ENCODE peak calls at places on chromosomes 13 and 19, in nine cellular contexts. B, U, A, Q, S, Z, D, N and R are unnamed samples.

GRCh38 chr19:49988433-49988832 is 27.5 kb upstream of the SIGLEC11 start:
- DNase-seq in Z (no peak), S (no peak), D (no peak), N (peak), Q (no peak), U (no peak), B (no peak), A (no peak), R (no peak)

GRCh38 chr19:58170860-58171259 is 12.0 kb upstream of the ZNF274 start:
- DNase-seq in U (peak), S (no peak), Q (no peak), A (no peak), Z (peak), D (no peak), N (peak), B (no peak), R (no peak)

GRCh38 chr13:32150794-32151193 is 119.2 kb downstream of the FRY start:
- DNase-seq in Z (peak), S (no peak), B (no peak), D (no peak), A (no peak), U (peak), Q (no peak), N (peak), R (no peak)

GRCh38 chr13:60572003-60572792 is 175.2 kb downstream of the TDRD3 start:
- DNase-seq in A (no peak), D (no peak), N (peak), S (no peak), U (peak), Z (peak), Q (no peak), B (no peak), R (no peak)

GRCh38 chr13:113813749-113814434 is 50.0 kb downstream of the GAS6 start:
- DNase-seq in A (no peak), B (no peak), D (no peak), U (peak), Z (peak), N (no peak), Q (no peak), S (no peak), R (no peak)

GRCh38 chr13:18232994-18233782 is 948.4 kb downstream of the TUBA3C start:
- DNase-seq in U (no peak), S (no peak), Z (no peak), Q (no peak), A (no peak), D (no peak), B (no peak), N (no peak), R (peak)

GRCh38 chr13:91544723-91545122 is 146.3 kb downstream of the GPC5 start:
- DNase-seq in N (no peak), Q (peak), Z (peak), A (no peak), B (peak), U (no peak), S (peak), D (no peak), R (no peak)

GRCh38 chr13:105389373-105389772 is 1146.1 kb downstream of the EFNB2 start:
- DNase-seq in S (no peak), Z (no peak), N (no peak), U (no peak), A (no peak), D (no peak), B (no peak), Q (no peak), R (no peak)

GRCh38 chr19:52542984-52543664 is 15.7 kb downstream of the ZNF808 start:
- DNase-seq in D (peak), Z (no peak), S (no peak), A (no peak), U (no peak), Q (no peak), N (peak), B (no peak), R (no peak)

GRCh38 chr13:110798595-110798994 is 85.1 kb downstream of the ING1 start:
- DNase-seq in Z (no peak), B (no peak), Q (no peak), U (no peak), D (no peak), S (no peak), A (no peak), N (no peak), R (no peak)

GRCh38 chr13:59710416-59710815 is 453.3 kb downstream of the DIAPH3 start:
- DNase-seq in D (no peak), Q (no peak), U (no peak), N (no peak), B (no peak), S (no peak), A (no peak), Z (no peak), R (no peak)

GRCh38 chr13:35714096-35714495 is 237.6 kb upstream of the MAB21L1 start:
- DNase-seq in Q (no peak), U (no peak), D (no peak), N (no peak), B (no peak), S (no peak), Z (no peak), A (no peak), R (no peak)

GRCh38 chr19:4911786-4912672 is 2.7 kb downstream of the UHRF1 start:
- DNase-seq in B (no peak), Z (peak), D (peak), Q (peak), A (peak), N (peak), U (peak), S (peak), R (peak)

GRCh38 chr13:83732755-83733154 is 149.5 kb downstream of the SLITRK1 start:
- DNase-seq in D (no peak), N (no peak), S (no peak), B (no peak), U (no peak), Q (no peak), Z (no peak), A (no peak), R (no peak)

GRCh38 chr19:35107541-35107939 is 8.1 kb upstream of the FXYD3 start:
- DNase-seq in D (no peak), S (peak), U (peak), B (peak), Q (peak), A (no peak), N (no peak), Z (peak), R (no peak)

GRCh38 chr19:55149078-55150003 is at the start of gene TNNT1:
- DNase-seq in U (no peak), B (peak), Z (no peak), Q (no peak), A (no peak), D (no peak), S (peak), N (no peak), R (no peak)

GRCh38 chr13:106087201-106087600 is 448.3 kb downstream of the EFNB2 start:
- DNase-seq in B (no peak), Q (no peak), A (no peak), N (no peak), U (no peak), Z (no peak), D (no peak), S (no peak), R (no peak)

GRCh38 chr19:50728084-50728737 is 5.0 kb downstream of the CLEC11A start:
- DNase-seq in S (no peak), U (peak), D (peak), B (peak), Q (peak), N (peak), A (peak), Z (peak), R (peak)

GRCh38 chr19:5989388-5990074 is 11.6 kb upstream of the RANBP3 start:
- DNase-seq in B (no peak), Q (no peak), A (no peak), U (no peak), D (no peak), Z (no peak), S (no peak), N (no peak), R (no peak)

GRCh38 chr13:100751826-100752225 is 77.2 kb upstream of the TMTC4 start:
- DNase-seq in Q (no peak), D (no peak), B (no peak), S (no peak), A (no peak), U (no peak), Z (no peak), N (no peak), R (no peak)
- TF ChIP-seq CTCF in Q (no peak), D (no peak), B (no peak), S (no peak), A (no peak), U (no peak), Z (no peak), N (no peak), R (no peak)

DNA sequence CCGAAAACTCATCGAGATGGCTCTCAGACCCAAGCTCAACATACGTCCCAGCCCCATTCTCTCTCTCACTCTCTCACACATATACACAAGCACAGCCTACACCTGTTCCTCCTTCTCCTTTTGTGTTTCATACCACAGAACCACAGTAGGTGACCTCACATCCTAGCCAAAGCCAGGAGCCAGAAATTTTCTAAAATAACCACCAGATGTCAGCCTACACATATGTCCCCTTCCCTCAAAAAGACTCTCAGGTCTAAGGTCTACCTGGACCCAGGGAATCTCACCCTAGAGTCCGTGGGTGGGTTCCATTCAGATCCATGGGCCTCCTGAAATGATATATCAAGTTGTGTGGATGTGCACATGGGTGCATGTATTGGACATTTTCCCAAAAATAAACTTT is 104.2 kb upstream of the IPO5 start:
- DNase-seq in B (no peak), D (peak), U (peak), Z (peak), S (no peak), A (no peak), Q (no peak), N (peak), R (peak)
- TF ChIP-seq CTCF in B (peak), D (no peak), U (peak), Z (peak), S (no peak), A (no peak), Q (peak), N (peak), R (no peak)

GRCh38 chr13:39273953-39274352 is 235.7 kb downstream of the NHLRC3 start:
- DNase-seq in Z (peak), A (no peak), N (no peak), S (peak), Q (no peak), D (no peak), U (peak), B (no peak), R (peak)
- TF ChIP-seq CTCF in Z (peak), A (no peak), N (peak), S (no peak), Q (no peak), D (peak), U (no peak), B (peak), R (peak)

DNA sequence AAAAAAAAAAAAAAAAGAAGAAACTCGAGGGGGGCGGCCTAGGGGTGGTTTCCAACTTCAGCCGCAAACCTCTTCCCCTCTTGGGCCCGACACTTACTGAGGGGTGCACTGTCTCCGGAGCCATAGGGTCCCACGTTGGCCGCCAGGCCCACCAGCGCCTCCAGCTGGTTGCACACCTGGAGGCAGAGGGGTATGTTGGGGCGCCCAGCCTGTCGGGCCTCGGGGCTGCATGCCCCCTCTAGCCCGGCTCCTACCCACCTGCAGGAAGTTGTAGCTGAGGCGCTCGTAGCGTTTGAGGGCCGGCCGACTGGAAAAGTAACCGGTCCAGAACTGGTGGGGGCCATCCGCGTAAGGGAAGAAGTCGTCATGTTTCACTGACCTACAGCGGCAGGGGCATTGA is 8.6 kb downstream of the MAN2B1 start:
- DNase-seq in B (no peak), Z (no peak), Q (no peak), U (no peak), S (no peak), D (no peak), A (no peak), N (no peak), R (no peak)
- TF ChIP-seq CTCF in B (peak), Z (no peak), Q (no peak), U (no peak), S (no peak), D (no peak), A (no peak), N (no peak), R (no peak)

GRCh38 chr19:13104848-13105646 is 2.4 kb upstream of the LYL1 start:
- DNase-seq in D (peak), Z (no peak), B (no peak), S (no peak), Q (no peak), U (no peak), A (no peak), N (no peak), R (peak)
- TF ChIP-seq CTCF in D (no peak), Z (no peak), B (no peak), S (no peak), Q (no peak), U (no peak), A (no peak), N (no peak), R (no peak)

DNA sequence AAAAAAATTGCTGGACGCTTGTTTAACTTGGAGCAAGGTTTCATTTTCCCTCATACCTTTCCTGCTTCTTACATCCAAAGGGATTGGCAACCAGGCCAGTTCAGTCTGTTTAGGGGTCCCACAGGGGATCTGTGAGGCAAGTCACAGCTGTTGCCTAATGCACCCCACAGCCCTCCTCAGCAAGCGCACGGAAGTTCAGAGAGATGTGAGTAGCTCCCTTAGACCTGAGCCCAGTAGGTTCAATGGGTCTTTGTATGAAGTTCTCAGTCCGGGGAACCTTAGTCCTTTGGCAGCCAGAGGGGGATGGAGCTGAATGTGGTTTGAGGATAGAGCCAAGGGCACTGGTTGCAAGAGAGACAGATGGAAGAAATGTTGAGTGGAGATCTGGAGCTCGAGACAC is 13.0 kb downstream of the SAMD4B start:
- DNase-seq in B (no peak), Z (no peak), N (no peak), D (no peak), A (no peak), S (no peak), U (no peak), Q (no peak), R (no peak)
- TF ChIP-seq CTCF in B (no peak), Z (no peak), N (no peak), D (no peak), A (no peak), S (no peak), U (no peak), Q (no peak), R (no peak)

DNA sequence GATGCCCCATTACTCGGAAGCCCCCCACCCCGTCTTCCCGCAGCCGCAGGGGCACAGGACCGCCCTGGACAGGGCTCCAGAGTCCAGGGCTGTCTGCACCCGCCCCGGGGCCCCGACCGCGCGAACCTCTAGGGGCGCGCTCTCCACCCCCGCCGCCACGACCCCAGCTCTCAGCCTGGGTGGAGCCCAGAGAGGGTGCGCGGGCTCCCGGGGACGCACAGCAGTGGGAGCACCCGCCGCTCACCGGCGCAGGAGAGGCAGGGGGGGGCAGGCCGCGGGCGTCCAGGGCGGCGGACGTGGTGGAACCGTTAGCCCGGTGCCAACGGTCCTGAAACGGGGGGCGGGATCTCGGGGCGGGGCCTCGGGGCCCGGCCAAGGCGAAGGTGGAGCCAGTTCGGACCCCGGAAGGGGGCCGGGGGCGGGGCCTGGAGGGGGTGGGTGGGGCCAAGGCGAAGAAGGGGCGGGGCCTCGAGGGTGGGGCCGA is at the start of gene ATP8B3:
- DNase-seq in N (no peak), S (peak), B (no peak), A (no peak), Q (no peak), U (no peak), Z (no peak), D (peak), R (peak)
- TF ChIP-seq CTCF in N (peak), S (no peak), B (no peak), A (no peak), Q (peak), U (no peak), Z (peak), D (no peak), R (no peak)

GRCh38 chr13:41976491-41976890 is 15.6 kb upstream of the VWA8 start:
- DNase-seq in B (no peak), Q (no peak), U (no peak), Z (no peak), S (no peak), N (no peak), A (no peak), D (no peak), R (no peak)

GRCh38 chr13:41971848-41972247 is 10.9 kb upstream of the VWA8 start:
- DNase-seq in U (no peak), Q (no peak), B (no peak), D (no peak), A (no peak), Z (no peak), N (no peak), S (no peak), R (no peak)

GRCh38 chr13:41974262-41974900 is 13.5 kb upstream of the VWA8 start:
- DNase-seq in U (no peak), N (no peak), D (no peak), Z (no peak), A (no peak), Q (no peak), B (no peak), S (no peak), R (no peak)

GRCh38 chr13:41970918-41971317 is 10.0 kb upstream of the VWA8 start:
- DNase-seq in U (no peak), Q (no peak), N (no peak), A (no peak), B (no peak), Z (no peak), D (no peak), S (no peak), R (no peak)

GRCh38 chr13:41973247-41973741 is 12.4 kb upstream of the VWA8 start:
- DNase-seq in U (no peak), Q (no peak), N (no peak), B (no peak), Z (no peak), A (no peak), D (no peak), S (no peak), R (no peak)
- TF ChIP-seq CTCF in U (peak), Q (no peak), N (no peak), B (no peak), Z (peak), A (no peak), D (no peak), S (no peak), R (no peak)

GRCh38 chr19:10828981-10829821 is 6.8 kb downstream of the TMED1 start:
- DNase-seq in N (no peak), D (no peak), U (no peak), Q (no peak), Z (no peak), S (no peak), B (no peak), A (no peak), R (no peak)
- TF ChIP-seq CTCF in N (no peak), D (peak), U (peak), Q (peak), Z (no peak), S (no peak), B (no peak), A (no peak), R (no peak)

GRCh38 chr19:16627928-16628182 is 149 bp downstream of the MED26 start:
- DNase-seq in B (no peak), N (no peak), Q (no peak), D (no peak), Z (no peak), U (no peak), S (no peak), A (no peak), R (no peak)

GRCh38 chr19:16627194-16627927 is 643 bp downstream of the MED26 start:
- DNase-seq in Z (no peak), B (no peak), U (no peak), D (no peak), Q (peak), N (no peak), S (no peak), A (no peak), R (no peak)

GRCh38 chr19:16628183-16628983 is at the start of gene MED26:
- DNase-seq in B (peak), D (peak), N (peak), Z (peak), U (peak), S (peak), Q (peak), A (peak), R (peak)

GRCh38 chr19:16628984-16629691 is 1.1 kb upstream of the MED26 start:
- DNase-seq in B (no peak), Z (peak), U (peak), N (peak), A (no peak), S (no peak), D (no peak), Q (no peak), R (no peak)

DNA sequence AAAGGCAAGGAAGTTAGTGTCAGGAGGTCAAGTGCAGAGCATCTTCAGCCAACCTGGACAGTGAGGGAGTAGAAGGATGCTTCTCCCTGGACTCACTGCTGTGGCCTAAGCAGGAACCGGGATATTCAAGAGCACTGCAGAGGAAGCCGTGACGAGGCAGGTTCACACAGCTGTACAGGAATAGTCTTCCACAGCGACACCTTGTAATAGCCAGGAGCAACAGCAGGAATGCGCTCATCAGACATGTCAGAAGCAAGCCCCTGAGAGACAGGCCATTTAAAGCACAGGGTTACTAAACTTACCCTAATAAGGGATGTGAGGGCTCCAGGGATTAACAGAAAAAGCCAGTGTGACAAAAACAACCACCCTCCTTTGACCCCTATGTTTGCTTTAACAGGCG is 3.5 kb upstream of the MED26 start:
- DNase-seq in S (no peak), B (no peak), Q (no peak), A (no peak), D (no peak), Z (no peak), N (no peak), U (no peak), R (no peak)
- TF ChIP-seq CTCF in S (no peak), B (no peak), Q (no peak), A (no peak), D (no peak), Z (no peak), N (no peak), U (no peak), R (no peak)